ENCODE peak calls at places on chromosome 1, in seven cellular contexts. K, D, A, N, C, L and Y are unnamed samples.
A peak's percentile ranks its signal among the peaks of the same experiment; 100 is the strongest.

GRCh38 chr1:13224480-13225060 is 1.4 kb downstream of the PRAMEF18 start:
- DNase-seq in A (no peak), K (no peak), N (no peak), L (no peak), C (no peak), D (no peak), Y (no peak)

GRCh38 chr1:220878223-220879081 is 791 bp upstream of the HLX start:
- DNase-seq in K (no peak), A (no peak), D (no peak), N (no peak), L (no peak), C (no peak), Y (no peak)

GRCh38 chr1:17199267-17200044 is 5.5 kb upstream of the PADI1 start:
- DNase-seq in D (no peak), K (no peak), C (no peak), N (no peak), A (no peak), L (no peak), Y (no peak)

GRCh38 chr1:116919802-116920201 is 10.1 kb downstream of the PTGFRN start:
- DNase-seq in K (no peak), C (no peak), L (no peak), N (no peak), A (no peak), D (no peak), Y (no peak)

GRCh38 chr1:118097622-118098348 is 87.2 kb downstream of the SPAG17 start:
- DNase-seq in D (no peak), A (no peak), K (no peak), L (no peak), C (no peak), N (peak; percentile 9), Y (no peak)

GRCh38 chr1:200540281-200540680 is 80.3 kb downstream of the KIF14 start:
- DNase-seq in A (no peak), L (no peak), K (no peak), N (no peak), C (no peak), D (no peak), Y (no peak)

GRCh38 chr1:92916899-92917298 is 44.4 kb downstream of the DIPK1A start:
- DNase-seq in K (no peak), N (no peak), D (no peak), A (no peak), C (no peak), L (no peak), Y (no peak)

GRCh38 chr1:58395355-58395754 is 151.2 kb downstream of the OMA1 start:
- DNase-seq in C (no peak), L (no peak), D (no peak), K (peak; percentile 10), A (no peak), N (peak; percentile 84), Y (peak; percentile 71)

GRCh38 chr1:37561794-37562132 is 5.0 kb downstream of the DNALI1 start:
- DNase-seq in D (peak; percentile 64), L (no peak), N (peak; percentile 20), A (peak; percentile 25), K (no peak), C (peak; percentile 46), Y (peak; percentile 32)
- TF ChIP-seq CTCF in D (peak; percentile 88), L (no peak), N (peak; percentile 75), A (peak; percentile 58), K (peak; percentile 37), C (peak; percentile 52), Y (peak; percentile 61)

GRCh38 chr1:115648717-115649691 is 7.2 kb downstream of the VANGL1 start:
- DNase-seq in N (no peak), C (no peak), K (peak; percentile 26), D (no peak), L (no peak), A (no peak), Y (no peak)

GRCh38 chr1:115649964-115650363 is 8.2 kb downstream of the VANGL1 start:
- DNase-seq in C (no peak), K (no peak), N (no peak), A (no peak), L (no peak), D (no peak), Y (no peak)

GRCh38 chr1:115647000-115647399 is 5.2 kb downstream of the VANGL1 start:
- DNase-seq in C (no peak), N (peak; percentile 36), K (no peak), A (no peak), D (no peak), L (no peak), Y (no peak)

GRCh38 chr1:115647919-115648597 is 6.3 kb downstream of the VANGL1 start:
- DNase-seq in N (no peak), A (no peak), D (no peak), L (no peak), K (no peak), C (no peak), Y (no peak)

DNA sequence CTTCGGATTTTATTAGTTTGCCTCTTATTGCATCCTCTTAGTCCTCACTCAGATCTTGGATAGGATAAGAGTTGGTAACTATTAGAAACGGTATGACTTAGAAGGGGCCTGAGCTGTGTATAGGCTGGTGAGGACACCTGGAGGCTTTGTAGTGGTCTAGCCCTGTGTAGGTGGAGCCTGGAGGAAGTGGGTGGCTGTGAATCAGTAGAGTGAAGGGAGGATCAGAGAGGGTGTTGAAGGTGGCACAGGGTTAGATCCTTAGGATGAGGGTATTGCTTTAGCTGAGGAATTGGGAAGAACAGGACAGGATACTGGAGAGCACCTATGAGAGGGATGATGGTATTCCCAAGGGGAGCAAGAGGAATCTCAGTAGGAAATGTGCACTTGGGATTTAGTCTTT is 5.7 kb downstream of the VANGL1 start:
- DNase-seq in C (no peak), K (no peak), D (no peak), L (no peak), A (peak; percentile 19), N (no peak), Y (no peak)
- H3K27ac ChIP-seq in C (no peak overlapping the region), K (peak overlapping the region; percentile 2), D (no peak overlapping the region), L (no peak overlapping the region), A (no peak overlapping the region), N (no peak overlapping the region), Y (no peak overlapping the region)

GRCh38 chr1:230591676-230592075 is 50.6 kb upstream of the COG2 start:
- DNase-seq in D (no peak), K (no peak), L (no peak), A (no peak), C (no peak), N (no peak), Y (no peak)
- TF ChIP-seq CTCF in D (no peak), K (no peak), L (no peak), A (no peak), C (no peak), N (no peak), Y (no peak)

DNA sequence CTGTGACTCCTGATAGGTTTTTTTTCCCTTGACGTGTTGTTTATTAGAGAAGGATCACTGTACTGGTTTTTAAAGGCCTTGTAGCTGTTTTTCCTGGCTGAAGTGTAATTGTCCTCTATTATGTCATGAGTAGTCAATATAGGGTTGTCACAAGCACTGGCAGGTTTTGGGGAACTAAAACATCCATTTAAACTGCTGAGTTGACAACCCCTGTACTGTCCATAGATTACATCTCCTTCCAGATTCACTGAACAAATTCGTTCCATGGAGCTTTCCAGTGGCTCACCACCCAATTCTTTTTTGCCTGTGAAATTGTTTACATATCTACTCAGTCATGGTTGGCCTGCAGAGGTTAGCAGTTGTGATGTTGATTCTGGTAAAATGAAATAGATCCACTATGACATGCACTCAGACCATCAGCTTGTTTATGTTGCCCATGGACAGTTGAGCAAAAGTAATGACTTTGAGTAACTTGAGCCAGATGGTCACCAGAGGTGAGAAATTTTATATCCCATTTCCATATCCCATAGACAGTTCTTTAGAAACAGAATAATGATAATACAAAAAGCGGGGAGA is 59.9 kb upstream of the QSOX1 start:
- DNase-seq in A (no peak), C (no peak), L (no peak), D (no peak), K (no peak), N (no peak), Y (no peak)
- H3K27ac ChIP-seq in A (no peak overlapping the region), C (no peak overlapping the region), L (no peak overlapping the region), D (no peak overlapping the region), K (no peak overlapping the region), N (no peak overlapping the region), Y (no peak overlapping the region)